ENCODE peak calls at places on chromosomes 6 and 20, in ten cellular contexts. S, E, T, L, M, H, K, C, Z and B are unnamed samples.

GRCh38 chr6:108074057-108074358 is 533 bp downstream of the OSTM1 start:
- DNase-seq in S (no peak), E (no peak), T (peak; percentile 87), L (no peak), M (no peak), H (no peak), K (no peak), C (no peak), Z (no peak), B (no peak)

GRCh38 chr6:135796884-135797283 is 54.6 kb upstream of the PDE7B start:
- DNase-seq in S (no peak), E (no peak), T (no peak), L (no peak), M (no peak), H (no peak), K (no peak), C (no peak), Z (no peak), B (no peak)

GRCh38 chr6:150297327-150298028 is 71.3 kb upstream of the IYD start:
- DNase-seq in S (no peak), E (no peak), T (no peak), L (peak; percentile 55), M (no peak), H (peak; percentile 69), K (no peak), C (no peak), Z (no peak), B (peak; percentile 87)

GRCh38 chr6:31906122-31906521 is 4.2 kb upstream of the ZBTB12 start:
- DNase-seq in S (no peak), E (no peak), T (no peak), L (no peak), M (no peak), H (no peak), K (no peak), C (no peak), Z (no peak), B (no peak)

GRCh38 chr6:157848693-157849092 is 25.6 kb downstream of the SNX9 start:
- DNase-seq in S (no peak), E (no peak), T (no peak), L (no peak), M (no peak), H (no peak), K (no peak), C (no peak), Z (no peak), B (no peak)

GRCh38 chr6:110760589-110760988 is 54.7 kb downstream of the CDK19 start:
- DNase-seq in S (no peak), E (no peak), T (no peak), L (no peak), M (no peak), H (no peak), K (no peak), C (no peak), Z (no peak), B (no peak)

GRCh38 chr6:126880926-126881325 is 237.5 kb upstream of the RSPO3 start:
- DNase-seq in S (no peak), E (no peak), T (no peak), L (no peak), M (no peak), H (no peak), K (no peak), C (no peak), Z (no peak), B (no peak)

GRCh38 chr6:116945809-116946208 is 68.8 kb downstream of the RFX6 start:
- DNase-seq in S (no peak), E (no peak), T (no peak), L (no peak), M (no peak), H (no peak), K (no peak), C (no peak), Z (no peak), B (no peak)

GRCh38 chr6:2110504-2110903 is 134.9 kb downstream of the GMDS start:
- DNase-seq in S (no peak), E (no peak), T (no peak), L (no peak), M (no peak), H (no peak), K (no peak), C (no peak), Z (no peak), B (peak; percentile 56)

GRCh38 chr20:12051206-12052163 is 133.8 kb downstream of the BTBD3 start:
- DNase-seq in S (no peak), E (no peak), T (no peak), L (no peak), M (no peak), H (no peak), K (no peak), C (no peak), Z (no peak), B (no peak)

GRCh38 chr20:31674895-31675827 is 37.4 kb downstream of the COX4I2 start:
- DNase-seq in S (peak; percentile 72), E (no peak), T (peak; percentile 89), L (peak; percentile 71), M (peak; percentile 83), H (peak; percentile 50), K (peak; percentile 77), C (peak; percentile 83), Z (peak; percentile 55), B (peak; percentile 86)

GRCh38 chr6:119727504-119728219 is 378.1 kb upstream of the MAN1A1 start:
- DNase-seq in S (no peak), E (no peak), T (no peak), L (no peak), M (no peak), H (no peak), K (no peak), C (no peak), Z (no peak), B (no peak)

GRCh38 chr20:17747431-17747846 is 47.7 kb downstream of the BANF2 start:
- DNase-seq in S (no peak), E (peak; percentile 6), T (no peak), L (no peak), M (peak; percentile 55), H (no peak), K (no peak), C (peak; percentile 46), Z (no peak), B (peak; percentile 92)

GRCh38 chr20:19723834-19724430 is 34.1 kb upstream of the RIN2 start:
- DNase-seq in S (no peak), E (no peak), T (no peak), L (no peak), M (no peak), H (no peak), K (no peak), C (no peak), Z (no peak), B (no peak)

GRCh38 chr20:31846793-31847138 is 1.4 kb upstream of the FOXS1 start:
- DNase-seq in S (no peak), E (no peak), T (no peak), L (no peak), M (no peak), H (no peak), K (no peak), C (no peak), Z (no peak), B (no peak)

GRCh38 chr6:34485321-34486060 is 19.6 kb downstream of the PACSIN1 start:
- DNase-seq in S (no peak), E (no peak), T (peak; percentile 40), L (no peak), M (no peak), H (no peak), K (no peak), C (no peak), Z (no peak), B (no peak)

GRCh38 chr6:124996411-124996810 is 34.2 kb downstream of the RNF217 start:
- DNase-seq in S (no peak), E (no peak), T (no peak), L (no peak), M (no peak), H (no peak), K (no peak), C (no peak), Z (no peak), B (no peak)

GRCh38 chr6:151704383-151704782 is 103.1 kb upstream of the ESR1 start:
- DNase-seq in S (no peak), E (no peak), T (no peak), L (no peak), M (no peak), H (no peak), K (no peak), C (no peak), Z (no peak), B (no peak)